ENCODE peak calls at places on chromosome 18, in seven cellular contexts. P is mesendoderm, E is trophoblast cell, V is neuronal stem cell, A is H9, T is H1, Q is mesenchymal stem cell. M is an unnamed sample.

GRCh38 chr18:59220784-59221765 is 1.1 kb downstream of the GRP start:
- DNase-seq in P (peak), E (no peak), V (no peak), A (peak), T (no peak), Q (no peak), M (no peak)

GRCh38 chr18:31574359-31574758 is 17.3 kb upstream of the TTR start:
- DNase-seq in P (no peak), E (no peak), V (no peak), A (no peak), T (no peak), Q (no peak), M (no peak)

GRCh38 chr18:51731070-51731469 is 533.6 kb upstream of the MEX3C start:
- DNase-seq in P (no peak), E (no peak), V (no peak), A (no peak), T (no peak), Q (no peak), M (no peak)

GRCh38 chr18:78974115-78974740 is 5.4 kb upstream of the SALL3 start:
- DNase-seq in P (peak), E (no peak), V (no peak), A (peak), T (no peak), Q (no peak), M (no peak)

GRCh38 chr18:58148954-58149471 is 105.0 kb downstream of the NEDD4L start:
- DNase-seq in P (no peak), E (no peak), V (no peak), A (no peak), T (no peak), Q (no peak), M (no peak)

GRCh38 chr18:24928479-24928878 is 423.5 kb downstream of the ZNF521 start:
- DNase-seq in P (no peak), E (no peak), V (no peak), A (no peak), T (no peak), Q (no peak), M (no peak)

GRCh38 chr18:31268985-31269406 is 49.0 kb upstream of the DSG1 start:
- DNase-seq in P (no peak), E (no peak), V (no peak), A (no peak), T (no peak), Q (no peak), M (no peak)

GRCh38 chr18:78937166-78937565 is 42.5 kb upstream of the SALL3 start:
- DNase-seq in P (no peak), E (no peak), V (no peak), A (no peak), T (no peak), Q (no peak), M (no peak)

GRCh38 chr18:79575891-79576685 is 103.5 kb upstream of the CTDP1 start:
- DNase-seq in P (no peak), E (no peak), V (no peak), A (peak), T (no peak), Q (no peak), M (peak)

GRCh38 chr18:34783485-34783884 is 73.4 kb downstream of the DTNA start:
- DNase-seq in P (no peak), E (no peak), V (no peak), A (no peak), T (no peak), Q (no peak), M (peak)

GRCh38 chr18:34707670-34708069 is 2.4 kb upstream of the DTNA start:
- DNase-seq in P (peak), E (peak), V (no peak), A (no peak), T (no peak), Q (peak), M (peak)

GRCh38 chr18:62088146-62088545 is 98.7 kb downstream of the PIGN start:
- DNase-seq in P (no peak), E (no peak), V (no peak), A (no peak), T (no peak), Q (no peak), M (no peak)

GRCh38 chr18:68275616-68276015 is 439.3 kb downstream of the TMX3 start:
- DNase-seq in P (no peak), E (no peak), V (no peak), A (no peak), T (no peak), Q (peak), M (peak)

GRCh38 chr18:26468931-26469340 is 79.4 kb downstream of the KCTD1 start:
- DNase-seq in P (peak), E (no peak), V (no peak), A (peak), T (no peak), Q (peak), M (no peak)

GRCh38 chr18:62183578-62184195 is 3.2 kb downstream of the PIGN start:
- DNase-seq in P (peak), E (peak), V (peak), A (no peak), T (no peak), Q (peak), M (peak)

GRCh38 chr18:55351980-55352714 is 235.8 kb downstream of the TCF4 start:
- DNase-seq in P (peak), E (no peak), V (peak), A (no peak), T (no peak), Q (peak), M (peak)

GRCh38 chr18:55405655-55406373 is 182.2 kb downstream of the TCF4 start:
- DNase-seq in P (peak), E (no peak), V (no peak), A (no peak), T (no peak), Q (peak), M (peak)

GRCh38 chr18:79135924-79136323 is 66.7 kb downstream of the ATP9B start:
- DNase-seq in P (no peak), E (no peak), V (no peak), A (no peak), T (no peak), Q (no peak), M (no peak)

GRCh38 chr18:23811176-23811575 is 121.9 kb downstream of the LAMA3 start:
- DNase-seq in P (no peak), E (peak), V (no peak), A (no peak), T (no peak), Q (no peak), M (no peak)

GRCh38 chr18:820591-821170 is 8.6 kb upstream of the YES1 start:
- DNase-seq in P (no peak), E (no peak), V (no peak), A (no peak), T (no peak), Q (no peak), M (no peak)

GRCh38 chr18:56741685-56742084 is 90.5 kb downstream of the WDR7 start:
- DNase-seq in P (no peak), E (no peak), V (no peak), A (no peak), T (no peak), Q (no peak), M (no peak)

GRCh38 chr18:25737710-25738251 is 352.6 kb downstream of the SS18 start:
- DNase-seq in P (no peak), E (peak), V (no peak), A (no peak), T (no peak), Q (peak), M (peak)

GRCh38 chr18:57075716-57076400 is 71.0 kb upstream of the BOD1L2 start:
- DNase-seq in P (no peak), E (no peak), V (peak), A (peak), T (no peak), Q (no peak), M (no peak)

GRCh38 chr18:3305354-3305762 is 43.4 kb downstream of the MYL12B start:
- DNase-seq in P (no peak), E (no peak), V (no peak), A (no peak), T (no peak), Q (peak), M (peak)

GRCh38 chr18:77165489-77166415 is 33.2 kb upstream of the MBP start:
- DNase-seq in P (no peak), E (no peak), V (no peak), A (no peak), T (no peak), Q (no peak), M (no peak)

GRCh38 chr18:62751977-62752376 is 36.6 kb downstream of the PHLPP1 start:
- DNase-seq in P (no peak), E (no peak), V (no peak), A (no peak), T (no peak), Q (peak), M (no peak)

GRCh38 chr18:7642491-7642890 is 75.4 kb downstream of the PTPRM start:
- DNase-seq in P (no peak), E (no peak), V (no peak), A (no peak), T (no peak), Q (no peak), M (no peak)

GRCh38 chr18:135045-135444 is 23.3 kb upstream of the USP14 start:
- DNase-seq in P (no peak), E (no peak), V (no peak), A (no peak), T (no peak), Q (no peak), M (no peak)

GRCh38 chr18:43563780-43564179 is 286.5 kb upstream of the SYT4 start:
- DNase-seq in P (peak), E (no peak), V (peak), A (peak), T (no peak), Q (peak), M (peak)

GRCh38 chr18:49168970-49169619 is 218.3 kb upstream of the SMAD7 start:
- DNase-seq in P (no peak), E (no peak), V (no peak), A (no peak), T (no peak), Q (no peak), M (no peak)

GRCh38 chr18:58527116-58528010 is 101.5 kb downstream of the ALPK2 start:
- DNase-seq in P (no peak), E (no peak), V (no peak), A (no peak), T (no peak), Q (peak), M (peak)

GRCh38 chr18:73768043-73768442 is 379.6 kb downstream of the FBXO15 start:
- DNase-seq in P (no peak), E (no peak), V (no peak), A (no peak), T (no peak), Q (no peak), M (no peak)

GRCh38 chr18:3703732-3704176 is 253.8 kb downstream of the TGIF1 start:
- DNase-seq in P (peak), E (peak), V (peak), A (peak), T (no peak), Q (peak), M (peak)

GRCh38 chr18:26159353-26159752 is 25.7 kb downstream of the PSMA8 start:
- DNase-seq in P (no peak), E (no peak), V (no peak), A (no peak), T (no peak), Q (no peak), M (no peak)

GRCh38 chr18:37445368-37445767 is 120.2 kb downstream of the CELF4 start:
- DNase-seq in P (peak), E (no peak), V (no peak), A (no peak), T (no peak), Q (no peak), M (no peak)

GRCh38 chr18:50451100-50451842 is 76.4 kb downstream of the SKA1 start:
- DNase-seq in P (no peak), E (no peak), V (no peak), A (no peak), T (no peak), Q (no peak), M (no peak)

GRCh38 chr18:51135795-51136194 is 61.7 kb downstream of the MEX3C start:
- DNase-seq in P (peak), E (no peak), V (no peak), A (peak), T (no peak), Q (no peak), M (no peak)

GRCh38 chr18:64037812-64038414 is 68.0 kb downstream of the SERPINB8 start:
- DNase-seq in P (peak), E (no peak), V (peak), A (no peak), T (no peak), Q (peak), M (peak)

GRCh38 chr18:46663539-46663938 is 6.5 kb upstream of the LOXHD1 start:
- DNase-seq in P (no peak), E (no peak), V (no peak), A (no peak), T (no peak), Q (no peak), M (no peak)

GRCh38 chr18:46672062-46672970 is 15.3 kb upstream of the LOXHD1 start:
- DNase-seq in P (peak), E (no peak), V (no peak), A (no peak), T (no peak), Q (peak), M (peak)

GRCh38 chr18:46668694-46669093 is 11.7 kb upstream of the LOXHD1 start:
- DNase-seq in P (no peak), E (no peak), V (no peak), A (no peak), T (no peak), Q (no peak), M (no peak)

GRCh38 chr18:46668135-46668534 is 11.1 kb upstream of the LOXHD1 start:
- DNase-seq in P (no peak), E (no peak), V (no peak), A (no peak), T (no peak), Q (no peak), M (no peak)
- H2BK5ac ChIP-seq in P (no peak), E (no peak), V (no peak), A (no peak), T (no peak), Q (no peak), M (no peak)

GRCh38 chr18:48052291-48052840 is 121.9 kb upstream of the SMAD2 start:
- DNase-seq in P (no peak), E (no peak), V (no peak), A (no peak), T (no peak), Q (no peak), M (no peak)
- H2BK5ac ChIP-seq in P (no peak), E (no peak), V (no peak), A (no peak), T (no peak), Q (no peak), M (no peak)

DNA sequence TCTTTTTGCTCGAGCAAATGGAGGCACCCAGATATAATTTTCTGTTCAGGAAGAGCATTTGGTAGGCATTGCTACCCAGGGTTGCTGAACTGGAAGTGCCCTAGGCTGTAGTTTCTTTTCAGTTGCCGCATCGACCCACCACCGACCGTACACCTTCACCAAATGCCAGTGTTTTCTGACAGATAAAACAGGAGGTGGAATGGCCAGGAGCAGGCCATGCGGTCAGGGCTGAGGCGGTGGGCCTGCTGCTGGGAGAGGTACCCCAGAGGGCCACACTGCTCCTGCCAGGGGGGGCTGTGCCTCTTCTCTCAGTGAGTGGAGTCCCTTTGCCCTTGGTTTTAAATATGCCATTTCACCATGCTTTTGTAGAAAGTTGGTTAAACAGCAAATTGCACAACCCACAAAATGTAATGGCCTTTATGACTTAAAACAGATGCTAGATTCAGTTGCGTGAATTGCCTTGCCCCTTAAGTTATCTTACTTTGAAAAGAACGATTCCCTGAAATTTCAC is 36.5 kb downstream of the TSHZ1 start:
- DNase-seq in P (no peak), E (no peak), V (no peak), A (no peak), T (no peak), Q (peak), M (peak)
- H2BK5ac ChIP-seq in P (no peak), E (no peak), V (no peak), A (no peak), T (no peak), Q (no peak), M (peak)

DNA sequence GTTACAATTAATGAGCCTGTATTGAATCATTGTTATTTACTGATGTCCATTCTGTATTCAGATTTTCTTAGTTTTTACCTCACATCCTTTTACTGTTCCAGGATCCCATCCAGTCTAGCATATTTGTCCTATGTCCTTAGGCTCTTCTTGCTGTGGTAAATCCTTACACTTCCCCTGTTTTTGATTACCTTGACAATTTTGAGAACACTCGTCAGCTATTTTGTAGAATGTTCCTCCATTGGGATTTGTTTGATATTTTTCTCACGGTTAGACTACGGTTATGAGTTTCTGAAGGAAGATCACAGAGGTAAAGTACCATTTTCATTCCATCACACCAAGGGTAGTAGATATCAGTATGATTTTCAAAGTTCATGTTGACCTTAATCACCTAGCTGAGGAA is 202.3 kb downstream of the AKAIN1 start:
- DNase-seq in P (no peak), E (no peak), V (no peak), A (no peak), T (no peak), Q (no peak), M (no peak)
- H2BK5ac ChIP-seq in P (no peak), E (no peak), V (no peak), A (no peak), T (no peak), Q (no peak), M (no peak)

GRCh38 chr18:11283531-11284071 is 134.2 kb upstream of the PIEZO2 start:
- DNase-seq in P (no peak), E (no peak), V (no peak), A (no peak), T (no peak), Q (no peak), M (no peak)

GRCh38 chr18:11274144-11274762 is 124.9 kb upstream of the PIEZO2 start:
- DNase-seq in P (no peak), E (no peak), V (no peak), A (no peak), T (no peak), Q (no peak), M (no peak)

GRCh38 chr18:11276678-11277077 is 127.3 kb upstream of the PIEZO2 start:
- DNase-seq in P (peak), E (no peak), V (no peak), A (no peak), T (no peak), Q (no peak), M (no peak)

GRCh38 chr18:11279461-11279860 is 130.1 kb upstream of the PIEZO2 start:
- DNase-seq in P (no peak), E (no peak), V (no peak), A (no peak), T (no peak), Q (no peak), M (no peak)
- H2BK5ac ChIP-seq in P (no peak), E (no peak), V (peak), A (no peak), T (no peak), Q (no peak), M (no peak)

GRCh38 chr18:22339913-22340312 is 77.8 kb downstream of the CTAGE1 start:
- DNase-seq in P (no peak), E (no peak), V (no peak), A (no peak), T (no peak), Q (no peak), M (no peak)
- H2BK5ac ChIP-seq in P (no peak), E (no peak), V (no peak), A (no peak), T (no peak), Q (no peak), M (no peak)